ENCODE peak calls at places on chromosomes 12 and 14, in seven cellular contexts. One of them, this sample, is unnamed.

GRCh38 chr12:5085896-5086295 is 42.2 kb downstream of the KCNA5 start:
- DNase-seq in stimulated activated CD4-positive, alpha-beta T cell treated with anti-CD3 and anti-CD28 coated beads, Interleukin-12 subunit alpha, Interleukin-12 subunit beta, amount 100 ng/mL, for 24 hours: no peak
- DNase-seq in activated naive CD8-positive, alpha-beta T cell treated with anti-CD3 and anti-CD28 coated beads, Interleukin-2, amount 50 U/mL, for 24 hours: no peak
- DNase-seq in HEK293T: no peak
- DNase-seq in psoas muscle: no peak
- DNase-seq in CD4-positive, alpha-beta T cell: no peak
- DNase-seq in NCI-H1105: no peak
- DNase-seq in this sample: no peak

GRCh38 chr14:45891417-45892080 is 638.5 kb upstream of the MIS18BP1 start:
- DNase-seq in stimulated activated CD4-positive, alpha-beta T cell treated with anti-CD3 and anti-CD28 coated beads, Interleukin-12 subunit alpha, Interleukin-12 subunit beta, amount 100 ng/mL, for 24 hours: no peak
- DNase-seq in activated naive CD8-positive, alpha-beta T cell treated with anti-CD3 and anti-CD28 coated beads, Interleukin-2, amount 50 U/mL, for 24 hours: no peak
- DNase-seq in HEK293T: peak
- DNase-seq in psoas muscle: no peak
- DNase-seq in CD4-positive, alpha-beta T cell: no peak
- DNase-seq in NCI-H1105: peak
- DNase-seq in this sample: no peak

GRCh38 chr12:51793201-51793600 is 55.3 kb downstream of the FIGNL2 start:
- DNase-seq in stimulated activated CD4-positive, alpha-beta T cell treated with anti-CD3 and anti-CD28 coated beads, Interleukin-12 subunit alpha, Interleukin-12 subunit beta, amount 100 ng/mL, for 24 hours: no peak
- DNase-seq in activated naive CD8-positive, alpha-beta T cell treated with anti-CD3 and anti-CD28 coated beads, Interleukin-2, amount 50 U/mL, for 24 hours: no peak
- DNase-seq in HEK293T: no peak
- DNase-seq in psoas muscle: no peak
- DNase-seq in CD4-positive, alpha-beta T cell: no peak
- DNase-seq in NCI-H1105: no peak
- DNase-seq in this sample: no peak

GRCh38 chr14:103121846-103122577 is 1.2 kb upstream of the TNFAIP2 start:
- DNase-seq in stimulated activated CD4-positive, alpha-beta T cell treated with anti-CD3 and anti-CD28 coated beads, Interleukin-12 subunit alpha, Interleukin-12 subunit beta, amount 100 ng/mL, for 24 hours: no peak
- DNase-seq in activated naive CD8-positive, alpha-beta T cell treated with anti-CD3 and anti-CD28 coated beads, Interleukin-2, amount 50 U/mL, for 24 hours: no peak
- DNase-seq in HEK293T: peak
- DNase-seq in psoas muscle: peak
- DNase-seq in CD4-positive, alpha-beta T cell: no peak
- DNase-seq in NCI-H1105: peak
- DNase-seq in this sample: no peak

GRCh38 chr14:55019968-55020554 is 6.8 kb downstream of the WDHD1 start:
- DNase-seq in stimulated activated CD4-positive, alpha-beta T cell treated with anti-CD3 and anti-CD28 coated beads, Interleukin-12 subunit alpha, Interleukin-12 subunit beta, amount 100 ng/mL, for 24 hours: no peak
- DNase-seq in activated naive CD8-positive, alpha-beta T cell treated with anti-CD3 and anti-CD28 coated beads, Interleukin-2, amount 50 U/mL, for 24 hours: no peak
- DNase-seq in HEK293T: no peak
- DNase-seq in psoas muscle: no peak
- DNase-seq in CD4-positive, alpha-beta T cell: no peak
- DNase-seq in NCI-H1105: no peak
- DNase-seq in this sample: no peak

GRCh38 chr12:4228122-4228580 is 45.4 kb upstream of the CCND2 start:
- DNase-seq in stimulated activated CD4-positive, alpha-beta T cell treated with anti-CD3 and anti-CD28 coated beads, Interleukin-12 subunit alpha, Interleukin-12 subunit beta, amount 100 ng/mL, for 24 hours: no peak
- DNase-seq in activated naive CD8-positive, alpha-beta T cell treated with anti-CD3 and anti-CD28 coated beads, Interleukin-2, amount 50 U/mL, for 24 hours: no peak
- DNase-seq in HEK293T: no peak
- DNase-seq in psoas muscle: no peak
- DNase-seq in CD4-positive, alpha-beta T cell: no peak
- DNase-seq in NCI-H1105: no peak
- DNase-seq in this sample: no peak

GRCh38 chr12:116975779-116976393 is 65.1 kb downstream of the FBXW8 start:
- DNase-seq in stimulated activated CD4-positive, alpha-beta T cell treated with anti-CD3 and anti-CD28 coated beads, Interleukin-12 subunit alpha, Interleukin-12 subunit beta, amount 100 ng/mL, for 24 hours: no peak
- DNase-seq in activated naive CD8-positive, alpha-beta T cell treated with anti-CD3 and anti-CD28 coated beads, Interleukin-2, amount 50 U/mL, for 24 hours: no peak
- DNase-seq in HEK293T: no peak
- DNase-seq in psoas muscle: no peak
- DNase-seq in CD4-positive, alpha-beta T cell: no peak
- DNase-seq in NCI-H1105: no peak
- DNase-seq in this sample: no peak

GRCh38 chr12:74412607-74413230 is 124.9 kb upstream of the ATXN7L3B start:
- DNase-seq in stimulated activated CD4-positive, alpha-beta T cell treated with anti-CD3 and anti-CD28 coated beads, Interleukin-12 subunit alpha, Interleukin-12 subunit beta, amount 100 ng/mL, for 24 hours: no peak
- DNase-seq in activated naive CD8-positive, alpha-beta T cell treated with anti-CD3 and anti-CD28 coated beads, Interleukin-2, amount 50 U/mL, for 24 hours: no peak
- DNase-seq in HEK293T: peak
- DNase-seq in psoas muscle: no peak
- DNase-seq in CD4-positive, alpha-beta T cell: no peak
- DNase-seq in NCI-H1105: peak
- DNase-seq in this sample: no peak

GRCh38 chr14:60506462-60506984 is 2.4 kb upstream of the SIX6 start:
- DNase-seq in stimulated activated CD4-positive, alpha-beta T cell treated with anti-CD3 and anti-CD28 coated beads, Interleukin-12 subunit alpha, Interleukin-12 subunit beta, amount 100 ng/mL, for 24 hours: no peak
- DNase-seq in activated naive CD8-positive, alpha-beta T cell treated with anti-CD3 and anti-CD28 coated beads, Interleukin-2, amount 50 U/mL, for 24 hours: no peak
- DNase-seq in HEK293T: no peak
- DNase-seq in psoas muscle: no peak
- DNase-seq in CD4-positive, alpha-beta T cell: no peak
- DNase-seq in NCI-H1105: no peak
- DNase-seq in this sample: no peak

GRCh38 chr12:68579254-68579653 is 31.4 kb upstream of the RAP1B start:
- DNase-seq in stimulated activated CD4-positive, alpha-beta T cell treated with anti-CD3 and anti-CD28 coated beads, Interleukin-12 subunit alpha, Interleukin-12 subunit beta, amount 100 ng/mL, for 24 hours: no peak
- DNase-seq in activated naive CD8-positive, alpha-beta T cell treated with anti-CD3 and anti-CD28 coated beads, Interleukin-2, amount 50 U/mL, for 24 hours: no peak
- DNase-seq in HEK293T: no peak
- DNase-seq in psoas muscle: no peak
- DNase-seq in CD4-positive, alpha-beta T cell: no peak
- DNase-seq in NCI-H1105: no peak
- DNase-seq in this sample: no peak

GRCh38 chr14:67583711-67584644 is 16.1 kb downstream of the PIGH start:
- DNase-seq in stimulated activated CD4-positive, alpha-beta T cell treated with anti-CD3 and anti-CD28 coated beads, Interleukin-12 subunit alpha, Interleukin-12 subunit beta, amount 100 ng/mL, for 24 hours: no peak
- DNase-seq in activated naive CD8-positive, alpha-beta T cell treated with anti-CD3 and anti-CD28 coated beads, Interleukin-2, amount 50 U/mL, for 24 hours: peak
- DNase-seq in HEK293T: peak
- DNase-seq in psoas muscle: no peak
- DNase-seq in CD4-positive, alpha-beta T cell: no peak
- DNase-seq in NCI-H1105: peak
- DNase-seq in this sample: peak

GRCh38 chr14:92993302-92993701 is 70.4 kb downstream of the CHGA start:
- DNase-seq in stimulated activated CD4-positive, alpha-beta T cell treated with anti-CD3 and anti-CD28 coated beads, Interleukin-12 subunit alpha, Interleukin-12 subunit beta, amount 100 ng/mL, for 24 hours: no peak
- DNase-seq in activated naive CD8-positive, alpha-beta T cell treated with anti-CD3 and anti-CD28 coated beads, Interleukin-2, amount 50 U/mL, for 24 hours: no peak
- DNase-seq in HEK293T: no peak
- DNase-seq in psoas muscle: no peak
- DNase-seq in CD4-positive, alpha-beta T cell: no peak
- DNase-seq in NCI-H1105: no peak
- DNase-seq in this sample: no peak

GRCh38 chr14:33457021-33457420 is 493.9 kb downstream of the EGLN3 start:
- DNase-seq in stimulated activated CD4-positive, alpha-beta T cell treated with anti-CD3 and anti-CD28 coated beads, Interleukin-12 subunit alpha, Interleukin-12 subunit beta, amount 100 ng/mL, for 24 hours: no peak
- DNase-seq in activated naive CD8-positive, alpha-beta T cell treated with anti-CD3 and anti-CD28 coated beads, Interleukin-2, amount 50 U/mL, for 24 hours: no peak
- DNase-seq in HEK293T: no peak
- DNase-seq in psoas muscle: no peak
- DNase-seq in CD4-positive, alpha-beta T cell: no peak
- DNase-seq in NCI-H1105: no peak
- DNase-seq in this sample: no peak

GRCh38 chr14:64654072-64654899 is 49.9 kb upstream of the PLEKHG3 start:
- DNase-seq in stimulated activated CD4-positive, alpha-beta T cell treated with anti-CD3 and anti-CD28 coated beads, Interleukin-12 subunit alpha, Interleukin-12 subunit beta, amount 100 ng/mL, for 24 hours: no peak
- DNase-seq in activated naive CD8-positive, alpha-beta T cell treated with anti-CD3 and anti-CD28 coated beads, Interleukin-2, amount 50 U/mL, for 24 hours: no peak
- DNase-seq in HEK293T: no peak
- DNase-seq in psoas muscle: no peak
- DNase-seq in CD4-positive, alpha-beta T cell: no peak
- DNase-seq in NCI-H1105: no peak
- DNase-seq in this sample: no peak

GRCh38 chr12:78494911-78495310 is 369.7 kb upstream of the SYT1 start:
- DNase-seq in stimulated activated CD4-positive, alpha-beta T cell treated with anti-CD3 and anti-CD28 coated beads, Interleukin-12 subunit alpha, Interleukin-12 subunit beta, amount 100 ng/mL, for 24 hours: no peak
- DNase-seq in activated naive CD8-positive, alpha-beta T cell treated with anti-CD3 and anti-CD28 coated beads, Interleukin-2, amount 50 U/mL, for 24 hours: no peak
- DNase-seq in HEK293T: no peak
- DNase-seq in psoas muscle: no peak
- DNase-seq in CD4-positive, alpha-beta T cell: no peak
- DNase-seq in NCI-H1105: no peak
- DNase-seq in this sample: no peak

GRCh38 chr14:97185186-97185585 is 388.0 kb downstream of the VRK1 start:
- DNase-seq in stimulated activated CD4-positive, alpha-beta T cell treated with anti-CD3 and anti-CD28 coated beads, Interleukin-12 subunit alpha, Interleukin-12 subunit beta, amount 100 ng/mL, for 24 hours: no peak
- DNase-seq in activated naive CD8-positive, alpha-beta T cell treated with anti-CD3 and anti-CD28 coated beads, Interleukin-2, amount 50 U/mL, for 24 hours: no peak
- DNase-seq in HEK293T: peak
- DNase-seq in psoas muscle: no peak
- DNase-seq in CD4-positive, alpha-beta T cell: no peak
- DNase-seq in NCI-H1105: no peak
- DNase-seq in this sample: peak

GRCh38 chr14:64630778-64631177 is 73.4 kb upstream of the PLEKHG3 start:
- DNase-seq in stimulated activated CD4-positive, alpha-beta T cell treated with anti-CD3 and anti-CD28 coated beads, Interleukin-12 subunit alpha, Interleukin-12 subunit beta, amount 100 ng/mL, for 24 hours: no peak
- DNase-seq in activated naive CD8-positive, alpha-beta T cell treated with anti-CD3 and anti-CD28 coated beads, Interleukin-2, amount 50 U/mL, for 24 hours: no peak
- DNase-seq in HEK293T: no peak
- DNase-seq in psoas muscle: no peak
- DNase-seq in CD4-positive, alpha-beta T cell: no peak
- DNase-seq in NCI-H1105: no peak
- DNase-seq in this sample: no peak

GRCh38 chr14:101854366-101854765 is 92.9 kb downstream of the PPP2R5C start:
- DNase-seq in stimulated activated CD4-positive, alpha-beta T cell treated with anti-CD3 and anti-CD28 coated beads, Interleukin-12 subunit alpha, Interleukin-12 subunit beta, amount 100 ng/mL, for 24 hours: no peak
- DNase-seq in activated naive CD8-positive, alpha-beta T cell treated with anti-CD3 and anti-CD28 coated beads, Interleukin-2, amount 50 U/mL, for 24 hours: no peak
- DNase-seq in HEK293T: no peak
- DNase-seq in psoas muscle: no peak
- DNase-seq in CD4-positive, alpha-beta T cell: peak
- DNase-seq in NCI-H1105: no peak
- DNase-seq in this sample: no peak

GRCh38 chr14:69931960-69932359 is 52.7 kb downstream of the SMOC1 start:
- DNase-seq in stimulated activated CD4-positive, alpha-beta T cell treated with anti-CD3 and anti-CD28 coated beads, Interleukin-12 subunit alpha, Interleukin-12 subunit beta, amount 100 ng/mL, for 24 hours: no peak
- DNase-seq in activated naive CD8-positive, alpha-beta T cell treated with anti-CD3 and anti-CD28 coated beads, Interleukin-2, amount 50 U/mL, for 24 hours: no peak
- DNase-seq in HEK293T: no peak
- DNase-seq in psoas muscle: no peak
- DNase-seq in CD4-positive, alpha-beta T cell: no peak
- DNase-seq in NCI-H1105: no peak
- DNase-seq in this sample: no peak

GRCh38 chr12:113240395-113240794 is 19.1 kb downstream of the TPCN1 start:
- DNase-seq in stimulated activated CD4-positive, alpha-beta T cell treated with anti-CD3 and anti-CD28 coated beads, Interleukin-12 subunit alpha, Interleukin-12 subunit beta, amount 100 ng/mL, for 24 hours: no peak
- DNase-seq in activated naive CD8-positive, alpha-beta T cell treated with anti-CD3 and anti-CD28 coated beads, Interleukin-2, amount 50 U/mL, for 24 hours: no peak
- DNase-seq in HEK293T: no peak
- DNase-seq in psoas muscle: no peak
- DNase-seq in CD4-positive, alpha-beta T cell: no peak
- DNase-seq in NCI-H1105: no peak
- DNase-seq in this sample: no peak

GRCh38 chr14:28671425-28671824 is 95.2 kb upstream of the FOXG1 start:
- DNase-seq in stimulated activated CD4-positive, alpha-beta T cell treated with anti-CD3 and anti-CD28 coated beads, Interleukin-12 subunit alpha, Interleukin-12 subunit beta, amount 100 ng/mL, for 24 hours: no peak
- DNase-seq in activated naive CD8-positive, alpha-beta T cell treated with anti-CD3 and anti-CD28 coated beads, Interleukin-2, amount 50 U/mL, for 24 hours: no peak
- DNase-seq in HEK293T: no peak
- DNase-seq in psoas muscle: no peak
- DNase-seq in CD4-positive, alpha-beta T cell: no peak
- DNase-seq in NCI-H1105: no peak
- DNase-seq in this sample: no peak

GRCh38 chr12:27305673-27306504 is 26.7 kb upstream of the BMAL2 start:
- DNase-seq in stimulated activated CD4-positive, alpha-beta T cell treated with anti-CD3 and anti-CD28 coated beads, Interleukin-12 subunit alpha, Interleukin-12 subunit beta, amount 100 ng/mL, for 24 hours: no peak
- DNase-seq in activated naive CD8-positive, alpha-beta T cell treated with anti-CD3 and anti-CD28 coated beads, Interleukin-2, amount 50 U/mL, for 24 hours: no peak
- DNase-seq in HEK293T: no peak
- DNase-seq in psoas muscle: no peak
- DNase-seq in CD4-positive, alpha-beta T cell: no peak
- DNase-seq in NCI-H1105: peak
- DNase-seq in this sample: no peak

GRCh38 chr14:75294649-75295033 is 16.0 kb downstream of the FOS start:
- DNase-seq in stimulated activated CD4-positive, alpha-beta T cell treated with anti-CD3 and anti-CD28 coated beads, Interleukin-12 subunit alpha, Interleukin-12 subunit beta, amount 100 ng/mL, for 24 hours: no peak
- DNase-seq in activated naive CD8-positive, alpha-beta T cell treated with anti-CD3 and anti-CD28 coated beads, Interleukin-2, amount 50 U/mL, for 24 hours: no peak
- DNase-seq in HEK293T: no peak
- DNase-seq in psoas muscle: no peak
- DNase-seq in CD4-positive, alpha-beta T cell: no peak
- DNase-seq in NCI-H1105: no peak
- DNase-seq in this sample: no peak

GRCh38 chr14:24119691-24120090 is 4.9 kb upstream of the NRL start:
- DNase-seq in stimulated activated CD4-positive, alpha-beta T cell treated with anti-CD3 and anti-CD28 coated beads, Interleukin-12 subunit alpha, Interleukin-12 subunit beta, amount 100 ng/mL, for 24 hours: no peak
- DNase-seq in activated naive CD8-positive, alpha-beta T cell treated with anti-CD3 and anti-CD28 coated beads, Interleukin-2, amount 50 U/mL, for 24 hours: no peak
- DNase-seq in HEK293T: no peak
- DNase-seq in psoas muscle: no peak
- DNase-seq in CD4-positive, alpha-beta T cell: no peak
- DNase-seq in NCI-H1105: no peak
- DNase-seq in this sample: no peak

GRCh38 chr12:12379831-12380730 is 23.2 kb downstream of the BORCS5 start:
- DNase-seq in stimulated activated CD4-positive, alpha-beta T cell treated with anti-CD3 and anti-CD28 coated beads, Interleukin-12 subunit alpha, Interleukin-12 subunit beta, amount 100 ng/mL, for 24 hours: no peak
- DNase-seq in activated naive CD8-positive, alpha-beta T cell treated with anti-CD3 and anti-CD28 coated beads, Interleukin-2, amount 50 U/mL, for 24 hours: no peak
- DNase-seq in HEK293T: no peak
- DNase-seq in psoas muscle: no peak
- DNase-seq in CD4-positive, alpha-beta T cell: peak
- DNase-seq in NCI-H1105: no peak
- DNase-seq in this sample: peak

GRCh38 chr12:104054681-104055346 is 4.8 kb upstream of the GLT8D2 start:
- DNase-seq in stimulated activated CD4-positive, alpha-beta T cell treated with anti-CD3 and anti-CD28 coated beads, Interleukin-12 subunit alpha, Interleukin-12 subunit beta, amount 100 ng/mL, for 24 hours: no peak
- DNase-seq in activated naive CD8-positive, alpha-beta T cell treated with anti-CD3 and anti-CD28 coated beads, Interleukin-2, amount 50 U/mL, for 24 hours: no peak
- DNase-seq in HEK293T: no peak
- DNase-seq in psoas muscle: no peak
- DNase-seq in CD4-positive, alpha-beta T cell: no peak
- DNase-seq in NCI-H1105: no peak
- DNase-seq in this sample: no peak

GRCh38 chr14:101823511-101824120 is 62.1 kb downstream of the PPP2R5C start:
- DNase-seq in stimulated activated CD4-positive, alpha-beta T cell treated with anti-CD3 and anti-CD28 coated beads, Interleukin-12 subunit alpha, Interleukin-12 subunit beta, amount 100 ng/mL, for 24 hours: peak
- DNase-seq in activated naive CD8-positive, alpha-beta T cell treated with anti-CD3 and anti-CD28 coated beads, Interleukin-2, amount 50 U/mL, for 24 hours: peak
- DNase-seq in HEK293T: no peak
- DNase-seq in psoas muscle: no peak
- DNase-seq in CD4-positive, alpha-beta T cell: peak
- DNase-seq in NCI-H1105: no peak
- DNase-seq in this sample: peak

GRCh38 chr12:83153156-83153555 is 466.4 kb downstream of the TMTC2 start:
- DNase-seq in stimulated activated CD4-positive, alpha-beta T cell treated with anti-CD3 and anti-CD28 coated beads, Interleukin-12 subunit alpha, Interleukin-12 subunit beta, amount 100 ng/mL, for 24 hours: no peak
- DNase-seq in activated naive CD8-positive, alpha-beta T cell treated with anti-CD3 and anti-CD28 coated beads, Interleukin-2, amount 50 U/mL, for 24 hours: no peak
- DNase-seq in HEK293T: no peak
- DNase-seq in psoas muscle: no peak
- DNase-seq in CD4-positive, alpha-beta T cell: no peak
- DNase-seq in NCI-H1105: no peak
- DNase-seq in this sample: no peak

GRCh38 chr14:30610719-30611388 is 11.3 kb upstream of the SCFD1 start:
- DNase-seq in stimulated activated CD4-positive, alpha-beta T cell treated with anti-CD3 and anti-CD28 coated beads, Interleukin-12 subunit alpha, Interleukin-12 subunit beta, amount 100 ng/mL, for 24 hours: no peak
- DNase-seq in activated naive CD8-positive, alpha-beta T cell treated with anti-CD3 and anti-CD28 coated beads, Interleukin-2, amount 50 U/mL, for 24 hours: no peak
- DNase-seq in HEK293T: peak
- DNase-seq in psoas muscle: peak
- DNase-seq in CD4-positive, alpha-beta T cell: no peak
- DNase-seq in NCI-H1105: peak
- DNase-seq in this sample: no peak

GRCh38 chr14:97218336-97218712 is 421.1 kb downstream of the VRK1 start:
- DNase-seq in stimulated activated CD4-positive, alpha-beta T cell treated with anti-CD3 and anti-CD28 coated beads, Interleukin-12 subunit alpha, Interleukin-12 subunit beta, amount 100 ng/mL, for 24 hours: no peak
- DNase-seq in activated naive CD8-positive, alpha-beta T cell treated with anti-CD3 and anti-CD28 coated beads, Interleukin-2, amount 50 U/mL, for 24 hours: no peak
- DNase-seq in HEK293T: no peak
- DNase-seq in psoas muscle: no peak
- DNase-seq in CD4-positive, alpha-beta T cell: no peak
- DNase-seq in NCI-H1105: no peak
- DNase-seq in this sample: no peak

GRCh38 chr12:90970471-90970870 is 15.5 kb upstream of the CCER1 start:
- DNase-seq in stimulated activated CD4-positive, alpha-beta T cell treated with anti-CD3 and anti-CD28 coated beads, Interleukin-12 subunit alpha, Interleukin-12 subunit beta, amount 100 ng/mL, for 24 hours: no peak
- DNase-seq in activated naive CD8-positive, alpha-beta T cell treated with anti-CD3 and anti-CD28 coated beads, Interleukin-2, amount 50 U/mL, for 24 hours: no peak
- DNase-seq in HEK293T: no peak
- DNase-seq in psoas muscle: no peak
- DNase-seq in CD4-positive, alpha-beta T cell: no peak
- DNase-seq in NCI-H1105: no peak
- DNase-seq in this sample: no peak

GRCh38 chr12:20523658-20524057 is 155.3 kb downstream of the PDE3A start:
- DNase-seq in stimulated activated CD4-positive, alpha-beta T cell treated with anti-CD3 and anti-CD28 coated beads, Interleukin-12 subunit alpha, Interleukin-12 subunit beta, amount 100 ng/mL, for 24 hours: no peak
- DNase-seq in activated naive CD8-positive, alpha-beta T cell treated with anti-CD3 and anti-CD28 coated beads, Interleukin-2, amount 50 U/mL, for 24 hours: no peak
- DNase-seq in HEK293T: no peak
- DNase-seq in psoas muscle: no peak
- DNase-seq in CD4-positive, alpha-beta T cell: no peak
- DNase-seq in NCI-H1105: no peak
- DNase-seq in this sample: no peak

GRCh38 chr12:53221203-53222076 is 10.6 kb downstream of the RARG start:
- DNase-seq in stimulated activated CD4-positive, alpha-beta T cell treated with anti-CD3 and anti-CD28 coated beads, Interleukin-12 subunit alpha, Interleukin-12 subunit beta, amount 100 ng/mL, for 24 hours: no peak
- DNase-seq in activated naive CD8-positive, alpha-beta T cell treated with anti-CD3 and anti-CD28 coated beads, Interleukin-2, amount 50 U/mL, for 24 hours: peak
- DNase-seq in HEK293T: peak
- DNase-seq in psoas muscle: peak
- DNase-seq in CD4-positive, alpha-beta T cell: peak
- DNase-seq in NCI-H1105: no peak
- DNase-seq in this sample: peak

GRCh38 chr12:3935078-3935477 is 61.9 kb upstream of the PARP11 start:
- DNase-seq in stimulated activated CD4-positive, alpha-beta T cell treated with anti-CD3 and anti-CD28 coated beads, Interleukin-12 subunit alpha, Interleukin-12 subunit beta, amount 100 ng/mL, for 24 hours: no peak
- DNase-seq in activated naive CD8-positive, alpha-beta T cell treated with anti-CD3 and anti-CD28 coated beads, Interleukin-2, amount 50 U/mL, for 24 hours: no peak
- DNase-seq in HEK293T: no peak
- DNase-seq in psoas muscle: no peak
- DNase-seq in CD4-positive, alpha-beta T cell: no peak
- DNase-seq in NCI-H1105: no peak
- DNase-seq in this sample: no peak

GRCh38 chr14:72945628-72946027 is 19.4 kb downstream of the DCAF4 start:
- DNase-seq in stimulated activated CD4-positive, alpha-beta T cell treated with anti-CD3 and anti-CD28 coated beads, Interleukin-12 subunit alpha, Interleukin-12 subunit beta, amount 100 ng/mL, for 24 hours: no peak
- DNase-seq in activated naive CD8-positive, alpha-beta T cell treated with anti-CD3 and anti-CD28 coated beads, Interleukin-2, amount 50 U/mL, for 24 hours: no peak
- DNase-seq in HEK293T: no peak
- DNase-seq in psoas muscle: no peak
- DNase-seq in CD4-positive, alpha-beta T cell: no peak
- DNase-seq in NCI-H1105: no peak
- DNase-seq in this sample: no peak

This sample was measured in T-helper 9 cell.